ENCODE peak calls at places on chromosomes 4 and X, in ten cellular contexts. One of them, this sample, is unnamed.

GRCh38 chr4:112150920-112151319 is 5.7 kb downstream of the FAM241A start:
- DNase-seq in HFF-Myc: no peak
- DNase-seq in GM12892: no peak
- DNase-seq in NCI-H2107: no peak
- DNase-seq in lower leg skin: no peak
- DNase-seq in C1 segment of cervical spinal cord: no peak
- DNase-seq in smooth muscle cell of the brain vasculature: no peak
- DNase-seq in occipital lobe: no peak
- DNase-seq in mucosa of descending colon: no peak
- DNase-seq in naive B cell: no peak
- DNase-seq in this sample: no peak

GRCh38 chrX:110425222-110425621 is 66.6 kb downstream of the RTL9 start:
- DNase-seq in naive B cell: no peak
- DNase-seq in occipital lobe: no peak
- DNase-seq in NCI-H2107: no peak
- DNase-seq in mucosa of descending colon: no peak
- DNase-seq in lower leg skin: no peak
- DNase-seq in HFF-Myc: no peak
- DNase-seq in GM12892: no peak
- DNase-seq in C1 segment of cervical spinal cord: no peak
- DNase-seq in smooth muscle cell of the brain vasculature: no peak
- DNase-seq in this sample: no peak

GRCh38 chr4:4888695-4889094 is 29.2 kb downstream of the MSX1 start:
- DNase-seq in occipital lobe: no peak
- DNase-seq in smooth muscle cell of the brain vasculature: no peak
- DNase-seq in GM12892: no peak
- DNase-seq in C1 segment of cervical spinal cord: no peak
- DNase-seq in lower leg skin: peak
- DNase-seq in HFF-Myc: no peak
- DNase-seq in NCI-H2107: no peak
- DNase-seq in naive B cell: no peak
- DNase-seq in mucosa of descending colon: no peak
- DNase-seq in this sample: no peak

GRCh38 chr4:135598151-135598550 is 1396.6 kb upstream of the PABPC4L start:
- DNase-seq in lower leg skin: no peak
- DNase-seq in mucosa of descending colon: no peak
- DNase-seq in naive B cell: no peak
- DNase-seq in C1 segment of cervical spinal cord: no peak
- DNase-seq in occipital lobe: no peak
- DNase-seq in HFF-Myc: no peak
- DNase-seq in GM12892: no peak
- DNase-seq in NCI-H2107: no peak
- DNase-seq in smooth muscle cell of the brain vasculature: no peak
- DNase-seq in this sample: no peak

GRCh38 chr4:76545161-76545884 is 110.3 kb downstream of the SHROOM3 start:
- DNase-seq in lower leg skin: no peak
- DNase-seq in smooth muscle cell of the brain vasculature: no peak
- DNase-seq in occipital lobe: no peak
- DNase-seq in C1 segment of cervical spinal cord: no peak
- DNase-seq in NCI-H2107: no peak
- DNase-seq in mucosa of descending colon: no peak
- DNase-seq in HFF-Myc: no peak
- DNase-seq in naive B cell: no peak
- DNase-seq in GM12892: no peak
- DNase-seq in this sample: no peak

GRCh38 chrX:68829594-68830485 is 1.0 kb downstream of the EFNB1 start:
- DNase-seq in GM12892: peak
- DNase-seq in smooth muscle cell of the brain vasculature: no peak
- DNase-seq in naive B cell: no peak
- DNase-seq in NCI-H2107: no peak
- DNase-seq in HFF-Myc: no peak
- DNase-seq in lower leg skin: peak
- DNase-seq in C1 segment of cervical spinal cord: no peak
- DNase-seq in occipital lobe: no peak
- DNase-seq in mucosa of descending colon: peak
- DNase-seq in this sample: no peak

GRCh38 chrX:57241967-57242366 is 44.5 kb upstream of the FAAH2 start:
- DNase-seq in occipital lobe: no peak
- DNase-seq in smooth muscle cell of the brain vasculature: no peak
- DNase-seq in GM12892: no peak
- DNase-seq in lower leg skin: no peak
- DNase-seq in C1 segment of cervical spinal cord: no peak
- DNase-seq in HFF-Myc: no peak
- DNase-seq in mucosa of descending colon: no peak
- DNase-seq in naive B cell: no peak
- DNase-seq in NCI-H2107: no peak
- DNase-seq in this sample: no peak

GRCh38 chrX:13750204-13750603 is 15.7 kb downstream of the OFD1 start:
- DNase-seq in smooth muscle cell of the brain vasculature: no peak
- DNase-seq in lower leg skin: no peak
- DNase-seq in GM12892: no peak
- DNase-seq in occipital lobe: no peak
- DNase-seq in NCI-H2107: peak
- DNase-seq in HFF-Myc: no peak
- DNase-seq in naive B cell: peak
- DNase-seq in mucosa of descending colon: no peak
- DNase-seq in C1 segment of cervical spinal cord: no peak
- DNase-seq in this sample: no peak

GRCh38 chrX:47321978-47322377 is 48.4 kb upstream of the ZNF157 start:
- DNase-seq in occipital lobe: no peak
- DNase-seq in mucosa of descending colon: no peak
- DNase-seq in NCI-H2107: no peak
- DNase-seq in smooth muscle cell of the brain vasculature: no peak
- DNase-seq in C1 segment of cervical spinal cord: no peak
- DNase-seq in GM12892: no peak
- DNase-seq in HFF-Myc: no peak
- DNase-seq in naive B cell: no peak
- DNase-seq in lower leg skin: no peak
- DNase-seq in this sample: no peak

GRCh38 chrX:16946971-16947562 is 609 bp downstream of the REPS2 start:
- DNase-seq in occipital lobe: peak
- DNase-seq in C1 segment of cervical spinal cord: no peak
- DNase-seq in lower leg skin: peak
- DNase-seq in smooth muscle cell of the brain vasculature: no peak
- DNase-seq in naive B cell: peak
- DNase-seq in GM12892: no peak
- DNase-seq in mucosa of descending colon: peak
- DNase-seq in HFF-Myc: no peak
- DNase-seq in NCI-H2107: no peak
- DNase-seq in this sample: no peak

GRCh38 chrX:57528670-57529255 is 63.0 kb upstream of the ZXDB start:
- DNase-seq in smooth muscle cell of the brain vasculature: no peak
- DNase-seq in naive B cell: no peak
- DNase-seq in C1 segment of cervical spinal cord: no peak
- DNase-seq in NCI-H2107: no peak
- DNase-seq in mucosa of descending colon: no peak
- DNase-seq in GM12892: no peak
- DNase-seq in HFF-Myc: no peak
- DNase-seq in occipital lobe: no peak
- DNase-seq in lower leg skin: no peak
- DNase-seq in this sample: no peak

GRCh38 chrX:123807825-123808416 is 51.9 kb upstream of the XIAP start:
- DNase-seq in occipital lobe: no peak
- DNase-seq in smooth muscle cell of the brain vasculature: no peak
- DNase-seq in NCI-H2107: no peak
- DNase-seq in naive B cell: no peak
- DNase-seq in lower leg skin: no peak
- DNase-seq in GM12892: no peak
- DNase-seq in C1 segment of cervical spinal cord: no peak
- DNase-seq in mucosa of descending colon: no peak
- DNase-seq in HFF-Myc: no peak
- DNase-seq in this sample: no peak

GRCh38 chr4:47647029-47647428 is 162.0 kb downstream of the ATP10D start:
- DNase-seq in occipital lobe: no peak
- DNase-seq in smooth muscle cell of the brain vasculature: no peak
- DNase-seq in C1 segment of cervical spinal cord: no peak
- DNase-seq in GM12892: no peak
- DNase-seq in NCI-H2107: no peak
- DNase-seq in HFF-Myc: no peak
- DNase-seq in mucosa of descending colon: no peak
- DNase-seq in lower leg skin: no peak
- DNase-seq in naive B cell: no peak
- DNase-seq in this sample: no peak

GRCh38 chr4:182189107-182189878 is 53.9 kb upstream of the TENM3 start:
- DNase-seq in mucosa of descending colon: no peak
- DNase-seq in lower leg skin: no peak
- DNase-seq in smooth muscle cell of the brain vasculature: no peak
- DNase-seq in GM12892: no peak
- DNase-seq in NCI-H2107: no peak
- DNase-seq in naive B cell: no peak
- DNase-seq in HFF-Myc: peak
- DNase-seq in occipital lobe: no peak
- DNase-seq in C1 segment of cervical spinal cord: no peak
- DNase-seq in this sample: peak

GRCh38 chr4:151563194-151563593 is 154.2 kb downstream of the FHIP1A start:
- DNase-seq in NCI-H2107: no peak
- DNase-seq in naive B cell: no peak
- DNase-seq in mucosa of descending colon: no peak
- DNase-seq in smooth muscle cell of the brain vasculature: no peak
- DNase-seq in C1 segment of cervical spinal cord: no peak
- DNase-seq in occipital lobe: no peak
- DNase-seq in lower leg skin: no peak
- DNase-seq in HFF-Myc: peak
- DNase-seq in GM12892: no peak
- DNase-seq in this sample: no peak

GRCh38 chr4:22170353-22170752 is 221.8 kb upstream of the KCNIP4 start:
- DNase-seq in C1 segment of cervical spinal cord: no peak
- DNase-seq in lower leg skin: no peak
- DNase-seq in mucosa of descending colon: no peak
- DNase-seq in smooth muscle cell of the brain vasculature: no peak
- DNase-seq in occipital lobe: no peak
- DNase-seq in naive B cell: no peak
- DNase-seq in HFF-Myc: no peak
- DNase-seq in GM12892: no peak
- DNase-seq in NCI-H2107: no peak
- DNase-seq in this sample: peak

GRCh38 chr4:105871997-105872396 is 23.3 kb upstream of the NPNT start:
- DNase-seq in naive B cell: no peak
- DNase-seq in lower leg skin: no peak
- DNase-seq in C1 segment of cervical spinal cord: no peak
- DNase-seq in smooth muscle cell of the brain vasculature: no peak
- DNase-seq in mucosa of descending colon: no peak
- DNase-seq in occipital lobe: no peak
- DNase-seq in NCI-H2107: no peak
- DNase-seq in HFF-Myc: no peak
- DNase-seq in GM12892: no peak
- DNase-seq in this sample: no peak

GRCh38 chr4:152996101-152996500 is 60.0 kb downstream of the FHDC1 start:
- DNase-seq in smooth muscle cell of the brain vasculature: no peak
- DNase-seq in NCI-H2107: no peak
- DNase-seq in naive B cell: no peak
- DNase-seq in mucosa of descending colon: no peak
- DNase-seq in C1 segment of cervical spinal cord: no peak
- DNase-seq in HFF-Myc: no peak
- DNase-seq in occipital lobe: no peak
- DNase-seq in lower leg skin: no peak
- DNase-seq in GM12892: no peak
- DNase-seq in this sample: no peak

GRCh38 chr4:76376534-76376933 is 44.4 kb downstream of the CCDC158 start:
- DNase-seq in NCI-H2107: no peak
- DNase-seq in lower leg skin: no peak
- DNase-seq in C1 segment of cervical spinal cord: no peak
- DNase-seq in occipital lobe: no peak
- DNase-seq in mucosa of descending colon: no peak
- DNase-seq in GM12892: no peak
- DNase-seq in HFF-Myc: no peak
- DNase-seq in smooth muscle cell of the brain vasculature: no peak
- DNase-seq in naive B cell: no peak
- DNase-seq in this sample: no peak

GRCh38 chr4:84568496-84568895 is 14.4 kb upstream of the CDS1 start:
- DNase-seq in mucosa of descending colon: no peak
- DNase-seq in GM12892: no peak
- DNase-seq in naive B cell: no peak
- DNase-seq in occipital lobe: no peak
- DNase-seq in NCI-H2107: no peak
- DNase-seq in HFF-Myc: no peak
- DNase-seq in smooth muscle cell of the brain vasculature: no peak
- DNase-seq in C1 segment of cervical spinal cord: no peak
- DNase-seq in lower leg skin: no peak
- DNase-seq in this sample: no peak

GRCh38 chr4:138952405-138952804 is 63.2 kb upstream of the NOCT start:
- DNase-seq in NCI-H2107: no peak
- DNase-seq in C1 segment of cervical spinal cord: no peak
- DNase-seq in lower leg skin: no peak
- DNase-seq in smooth muscle cell of the brain vasculature: no peak
- DNase-seq in naive B cell: no peak
- DNase-seq in occipital lobe: no peak
- DNase-seq in mucosa of descending colon: no peak
- DNase-seq in HFF-Myc: no peak
- DNase-seq in GM12892: no peak
- DNase-seq in this sample: no peak

GRCh38 chrX:41785685-41786084 is 61.7 kb downstream of the GPR82 start:
- DNase-seq in mucosa of descending colon: no peak
- DNase-seq in NCI-H2107: no peak
- DNase-seq in occipital lobe: no peak
- DNase-seq in C1 segment of cervical spinal cord: no peak
- DNase-seq in GM12892: no peak
- DNase-seq in HFF-Myc: no peak
- DNase-seq in smooth muscle cell of the brain vasculature: no peak
- DNase-seq in naive B cell: no peak
- DNase-seq in lower leg skin: no peak
- DNase-seq in this sample: no peak

GRCh38 chrX:7068939-7069367 is 78.6 kb upstream of the STS start:
- DNase-seq in GM12892: no peak
- DNase-seq in mucosa of descending colon: no peak
- DNase-seq in lower leg skin: no peak
- DNase-seq in C1 segment of cervical spinal cord: no peak
- DNase-seq in HFF-Myc: no peak
- DNase-seq in smooth muscle cell of the brain vasculature: peak
- DNase-seq in NCI-H2107: no peak
- DNase-seq in naive B cell: no peak
- DNase-seq in occipital lobe: no peak
- DNase-seq in this sample: no peak

GRCh38 chr4:17680559-17680958 is 66.1 kb downstream of the MED28 start:
- DNase-seq in NCI-H2107: no peak
- DNase-seq in HFF-Myc: no peak
- DNase-seq in occipital lobe: no peak
- DNase-seq in smooth muscle cell of the brain vasculature: no peak
- DNase-seq in C1 segment of cervical spinal cord: no peak
- DNase-seq in naive B cell: no peak
- DNase-seq in mucosa of descending colon: no peak
- DNase-seq in lower leg skin: no peak
- DNase-seq in GM12892: no peak
- DNase-seq in this sample: no peak

GRCh38 chrX:24034485-24034884 is 7.5 kb upstream of the KLHL15 start:
- DNase-seq in mucosa of descending colon: no peak
- DNase-seq in occipital lobe: no peak
- DNase-seq in smooth muscle cell of the brain vasculature: no peak
- DNase-seq in lower leg skin: no peak
- DNase-seq in HFF-Myc: no peak
- DNase-seq in C1 segment of cervical spinal cord: no peak
- DNase-seq in NCI-H2107: no peak
- DNase-seq in GM12892: no peak
- DNase-seq in naive B cell: no peak
- DNase-seq in this sample: no peak

GRCh38 chr4:168511780-168512467 is 15.1 kb downstream of the PALLD start:
- DNase-seq in NCI-H2107: no peak
- DNase-seq in lower leg skin: no peak
- DNase-seq in smooth muscle cell of the brain vasculature: no peak
- DNase-seq in occipital lobe: no peak
- DNase-seq in GM12892: no peak
- DNase-seq in mucosa of descending colon: no peak
- DNase-seq in HFF-Myc: no peak
- DNase-seq in C1 segment of cervical spinal cord: no peak
- DNase-seq in naive B cell: no peak
- DNase-seq in this sample: no peak